ENCODE peak calls at places on chromosomes 4 and X, in seven cellular contexts. E, I, S, O, W, F and D are unnamed samples.

GRCh38 chr4:136637071-136637777 is 895.1 kb downstream of the PCDH18 start:
- DNase-seq in E (no peak), I (no peak), S (no peak), O (no peak), W (no peak), F (peak), D (no peak)

GRCh38 chr4:118811008-118811764 is 24.7 kb downstream of the SEC24D start:
- DNase-seq in E (no peak), I (no peak), S (no peak), O (no peak), W (peak), F (peak), D (no peak)

GRCh38 chr4:129446074-129446473 is 350.1 kb downstream of the C4orf33 start:
- DNase-seq in E (no peak), I (no peak), S (no peak), O (no peak), W (no peak), F (no peak), D (peak)

GRCh38 chr4:34108456-34108855 is 2135.9 kb downstream of the ARAP2 start:
- DNase-seq in E (no peak), I (no peak), S (no peak), O (no peak), W (peak), F (peak), D (no peak)

GRCh38 chr4:56465599-56466295 is 1.7 kb upstream of the SRP72 start:
- DNase-seq in E (no peak), I (no peak), S (no peak), O (no peak), W (no peak), F (peak), D (peak)

GRCh38 chrX:135536883-135537282 is 16.4 kb downstream of the INTS6L start:
- DNase-seq in E (no peak), I (no peak), S (no peak), O (no peak), W (no peak), F (no peak), D (no peak)

GRCh38 chr4:88219099-88219498 is 60.7 kb upstream of the ABCG2 start:
- DNase-seq in E (peak), I (no peak), S (no peak), O (no peak), W (peak), F (peak), D (peak)

GRCh38 chr4:140005699-140006098 is 148.3 kb downstream of the MAML3 start:
- DNase-seq in E (no peak), I (no peak), S (no peak), O (no peak), W (no peak), F (no peak), D (no peak)

GRCh38 chrX:100649550-100650356 is 5.8 kb downstream of the SRPX2 start:
- DNase-seq in E (no peak), I (peak), S (no peak), O (peak), W (peak), F (peak), D (peak)

GRCh38 chr4:54585321-54586000 is 72.3 kb upstream of the KIT start:
- DNase-seq in E (no peak), I (no peak), S (no peak), O (no peak), W (peak), F (peak), D (peak)

GRCh38 chrX:107978707-107979307 is 3.4 kb downstream of the TEX13B start:
- DNase-seq in E (peak), I (no peak), S (no peak), O (no peak), W (no peak), F (peak), D (peak)

GRCh38 chr4:114642173-114642780 is 43.7 kb downstream of the UGT8 start:
- DNase-seq in E (no peak), I (no peak), S (no peak), O (no peak), W (no peak), F (no peak), D (no peak)

GRCh38 chr4:159386620-159387019 is 283.7 kb downstream of the RAPGEF2 start:
- DNase-seq in E (no peak), I (no peak), S (no peak), O (no peak), W (no peak), F (no peak), D (no peak)

GRCh38 chr4:8690216-8690786 is 97.7 kb downstream of the CPZ start:
- DNase-seq in E (no peak), I (no peak), S (no peak), O (peak), W (no peak), F (no peak), D (no peak)

GRCh38 chrX:636971-637659 is 6.5 kb downstream of the SHOX start:
- DNase-seq in E (no peak), I (no peak), S (no peak), O (no peak), W (no peak), F (no peak), D (no peak)

GRCh38 chr4:183320211-183321068 is at the start of gene CLDN22:
- DNase-seq in E (no peak), I (no peak), S (no peak), O (no peak), W (no peak), F (no peak), D (no peak)

GRCh38 chrX:124940536-124940935 is 379.1 kb upstream of the TEX13C start:
- DNase-seq in E (no peak), I (no peak), S (no peak), O (no peak), W (no peak), F (no peak), D (no peak)

GRCh38 chrX:104104676-104105075 is 7.6 kb upstream of the ZCCHC18 start:
- DNase-seq in E (no peak), I (no peak), S (no peak), O (no peak), W (no peak), F (no peak), D (no peak)

GRCh38 chr4:169314906-169315305 is 44.1 kb upstream of the SH3RF1 start:
- DNase-seq in E (no peak), I (peak), S (no peak), O (no peak), W (no peak), F (peak), D (peak)

GRCh38 chr4:164596927-164597326 is 157.0 kb upstream of the SMIM31 start:
- DNase-seq in E (no peak), I (no peak), S (no peak), O (no peak), W (no peak), F (no peak), D (no peak)

GRCh38 chrX:314781-315595 is 3.6 kb downstream of the GTPBP6 start:
- DNase-seq in E (no peak), I (no peak), S (no peak), O (peak), W (no peak), F (no peak), D (no peak)

GRCh38 chrX:17046478-17047097 is 100.1 kb downstream of the REPS2 start:
- DNase-seq in E (peak), I (peak), S (no peak), O (peak), W (no peak), F (peak), D (peak)

GRCh38 chrX:72308566-72309296 is 3.0 kb upstream of the CITED1 start:
- DNase-seq in E (peak), I (peak), S (peak), O (no peak), W (peak), F (peak), D (peak)

GRCh38 chrX:108537005-108537404 is 97.4 kb downstream of the COL4A5 start:
- DNase-seq in E (no peak), I (no peak), S (no peak), O (no peak), W (no peak), F (peak), D (peak)

GRCh38 chrX:11558972-11559371 is 106.7 kb downstream of the ARHGAP6 start:
- DNase-seq in E (peak), I (no peak), S (peak), O (no peak), W (no peak), F (peak), D (peak)

GRCh38 chr4:54976682-54977081 is 148.7 kb downstream of the KDR start:
- DNase-seq in E (no peak), I (no peak), S (no peak), O (no peak), W (no peak), F (no peak), D (no peak)

GRCh38 chrX:95762716-95763115 is 921.9 kb upstream of the DIAPH2 start:
- DNase-seq in E (no peak), I (no peak), S (no peak), O (no peak), W (no peak), F (peak), D (no peak)

GRCh38 chr4:79772510-79772909 is 300.5 kb downstream of the ANTXR2 start:
- DNase-seq in E (no peak), I (no peak), S (no peak), O (no peak), W (no peak), F (no peak), D (no peak)

GRCh38 chr4:26377352-26378311 is 56.8 kb downstream of the RBPJ start:
- DNase-seq in E (no peak), I (no peak), S (no peak), O (no peak), W (no peak), F (no peak), D (no peak)

GRCh38 chr4:40629401-40630334 is at the start of gene RBM47:
- DNase-seq in E (peak), I (no peak), S (no peak), O (peak), W (no peak), F (peak), D (peak)

GRCh38 chr4:40628888-40629287 is 776 bp downstream of the RBM47 start:
- DNase-seq in E (no peak), I (no peak), S (no peak), O (no peak), W (no peak), F (no peak), D (no peak)

GRCh38 chr4:40627540-40627939 is 2.1 kb downstream of the RBM47 start:
- DNase-seq in E (no peak), I (no peak), S (no peak), O (no peak), W (no peak), F (no peak), D (no peak)

GRCh38 chr4:40623707-40624106 is 6.0 kb downstream of the RBM47 start:
- DNase-seq in E (no peak), I (no peak), S (no peak), O (no peak), W (no peak), F (no peak), D (no peak)

DNA sequence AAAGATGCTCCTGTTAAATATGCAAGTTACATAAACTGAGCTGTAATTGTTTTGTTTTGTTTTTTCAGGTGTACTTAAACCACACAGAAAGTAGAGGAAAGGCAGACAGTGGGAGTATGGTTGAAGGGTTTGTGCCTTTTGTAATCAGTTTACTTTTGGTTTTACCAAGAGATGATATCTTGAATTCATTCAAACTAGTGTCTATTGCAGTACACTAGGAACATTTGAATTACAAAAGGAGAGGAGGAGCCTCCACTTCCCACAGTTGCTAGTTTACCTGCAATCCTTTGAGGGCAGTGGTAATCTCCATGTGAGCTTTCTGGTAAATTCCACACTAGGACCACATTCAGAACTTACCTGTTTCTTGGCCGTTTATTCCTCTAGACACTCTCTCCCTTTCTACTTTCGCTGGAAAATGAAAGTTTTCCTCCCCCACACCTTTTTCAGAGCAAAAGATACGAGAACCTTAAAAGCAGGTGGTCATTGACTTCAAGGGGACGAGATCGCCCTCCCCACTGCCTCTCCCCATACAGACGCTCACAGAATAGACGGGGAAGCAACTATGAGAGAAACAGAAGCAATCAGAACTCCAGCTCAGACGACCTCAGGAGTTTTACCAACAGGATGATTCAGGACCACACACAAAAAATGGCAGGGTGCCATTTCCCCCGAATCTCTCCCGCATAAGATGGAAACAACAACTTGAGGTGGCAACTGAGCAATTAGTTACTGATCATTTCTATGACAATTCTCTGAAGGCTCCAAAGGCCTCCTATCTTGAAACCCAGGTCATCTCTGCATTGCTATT is 3.3 kb downstream of the RBM47 start:
- DNase-seq in E (no peak), I (no peak), S (no peak), O (no peak), W (no peak), F (peak), D (no peak)
- H3K4me3 ChIP-seq in E (no peak), I (no peak), S (no peak), O (peak), W (no peak), F (no peak), D (no peak)

GRCh38 chr4:4396628-4397440 is 9.9 kb downstream of the NSG1 start:
- DNase-seq in E (no peak), I (no peak), S (no peak), O (no peak), W (no peak), F (no peak), D (no peak)
- H3K4me3 ChIP-seq in E (no peak), I (no peak), S (no peak), O (no peak), W (no peak), F (no peak), D (no peak)

GRCh38 chr4:137659431-137659830 is 127.1 kb upstream of the PCDH18 start:
- DNase-seq in E (no peak), I (no peak), S (no peak), O (no peak), W (no peak), F (peak), D (no peak)
- H3K4me3 ChIP-seq in E (no peak), I (no peak), S (no peak), O (no peak), W (no peak), F (no peak), D (no peak)

GRCh38 chrX:30576881-30577280 is 685 bp downstream of the TASL start:
- DNase-seq in E (peak), I (no peak), S (no peak), O (no peak), W (no peak), F (no peak), D (no peak)

GRCh38 chrX:30573125-30573524 is 4.4 kb downstream of the TASL start:
- DNase-seq in E (no peak), I (no peak), S (no peak), O (no peak), W (no peak), F (no peak), D (no peak)

GRCh38 chrX:30572678-30573077 is 4.9 kb downstream of the TASL start:
- DNase-seq in E (no peak), I (no peak), S (no peak), O (no peak), W (no peak), F (no peak), D (no peak)

GRCh38 chrX:30580641-30581040 is 3.1 kb upstream of the TASL start:
- DNase-seq in E (no peak), I (no peak), S (no peak), O (no peak), W (no peak), F (no peak), D (no peak)

DNA sequence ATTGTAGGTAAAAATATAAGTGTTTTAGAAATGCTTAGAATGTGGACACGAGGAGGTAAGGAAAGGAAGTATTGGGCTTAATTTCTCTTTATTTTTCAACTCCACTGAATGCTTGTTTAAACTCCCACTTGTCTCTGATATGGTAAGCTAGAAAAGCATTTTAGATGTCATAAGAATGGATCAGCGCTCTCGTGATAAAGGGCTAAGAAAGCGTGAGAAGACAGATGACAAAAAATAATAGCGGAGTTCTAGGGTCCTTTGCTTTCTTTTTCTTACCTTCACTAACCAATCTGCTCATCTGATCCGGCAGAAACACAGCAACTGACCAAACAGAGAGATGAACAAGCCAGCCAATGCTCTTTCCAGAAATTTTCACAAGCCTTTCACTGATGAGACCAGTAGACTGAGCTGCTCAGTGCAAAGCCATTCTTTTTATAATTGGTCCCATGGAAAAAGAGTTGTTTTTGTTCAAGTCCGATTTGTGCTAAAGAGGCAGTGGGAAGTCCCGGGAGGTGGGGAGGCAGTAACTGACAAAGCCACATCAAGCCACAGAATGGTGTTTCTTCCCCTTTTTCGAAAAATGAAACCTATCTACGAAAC is at the start of gene TASL:
- DNase-seq in E (peak), I (no peak), S (no peak), O (no peak), W (no peak), F (no peak), D (no peak)
- H3K4me3 ChIP-seq in E (peak), I (no peak), S (peak), O (peak), W (no peak), F (no peak), D (no peak)

GRCh38 chr4:47031011-47031678 is at the start of gene GABRB1:
- DNase-seq in E (no peak), I (no peak), S (no peak), O (no peak), W (no peak), F (peak), D (peak)
- H3K4me3 ChIP-seq in E (peak), I (peak), S (peak), O (peak), W (peak), F (peak), D (peak)

DNA sequence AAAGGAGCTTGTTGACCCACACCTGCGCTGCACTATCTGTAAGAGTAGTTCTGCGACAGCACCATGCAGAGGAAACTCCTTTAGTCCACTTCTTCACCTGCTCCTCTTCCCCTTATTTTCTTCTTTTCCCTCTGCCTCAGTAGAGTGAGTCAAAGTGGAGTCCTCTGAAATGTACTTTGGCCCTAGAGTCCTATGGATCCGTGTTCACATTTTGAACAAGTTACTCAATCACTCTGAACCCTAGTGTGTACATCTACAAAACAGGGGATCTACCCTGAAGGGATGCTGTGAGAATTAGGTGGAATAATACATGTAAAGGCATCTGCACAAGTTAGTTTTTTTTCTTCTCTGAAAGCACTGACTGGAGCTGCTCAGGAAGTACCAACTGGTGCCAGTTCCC is 118.4 kb upstream of the FAM9C start:
- DNase-seq in E (no peak), I (no peak), S (no peak), O (no peak), W (no peak), F (no peak), D (no peak)
- H3K4me3 ChIP-seq in E (no peak), I (no peak), S (no peak), O (no peak), W (no peak), F (no peak), D (no peak)